ENCODE peak calls at places on chromosomes 7 and 10, in four cellular contexts. One of them, this sample, is unnamed.
A peak's percentile ranks its signal among the peaks of the same experiment; 100 is the strongest.

GRCh38 chr7:69782917-69783684 is 184.8 kb downstream of the AUTS2 start:
- DNase-seq in neuronal stem cell: no peak
- DNase-seq in IMR-90: no peak
- DNase-seq in H9: no peak
- DNase-seq in this sample: no peak

GRCh38 chr10:65306201-65306600 is 1619.6 kb upstream of the LRRTM3 start:
- DNase-seq in neuronal stem cell: no peak
- DNase-seq in IMR-90: no peak
- DNase-seq in H9: no peak
- DNase-seq in this sample: no peak

GRCh38 chr7:133481676-133482075 is 228.8 kb downstream of the EXOC4 start:
- DNase-seq in neuronal stem cell: no peak
- DNase-seq in IMR-90: peak; percentile 83
- DNase-seq in H9: no peak
- DNase-seq in this sample: no peak

GRCh38 chr10:102814456-102814871 is 22.7 kb downstream of the CYP17A1 start:
- DNase-seq in neuronal stem cell: no peak
- DNase-seq in IMR-90: peak; percentile 40
- DNase-seq in H9: no peak
- DNase-seq in this sample: no peak

GRCh38 chr7:28239823-28240204 is 59.2 kb upstream of the JAZF1 start:
- DNase-seq in neuronal stem cell: no peak
- DNase-seq in IMR-90: no peak
- DNase-seq in H9: no peak
- DNase-seq in this sample: no peak

GRCh38 chr7:142440219-142441073 is 182.6 kb upstream of the PRSS58 start:
- DNase-seq in neuronal stem cell: no peak
- DNase-seq in IMR-90: peak; percentile 85
- DNase-seq in H9: no peak
- DNase-seq in this sample: peak; percentile 77

GRCh38 chr7:51141451-51141971 is 175.1 kb downstream of the COBL start:
- DNase-seq in neuronal stem cell: peak; percentile 26
- DNase-seq in IMR-90: peak; percentile 35
- DNase-seq in H9: no peak
- DNase-seq in this sample: no peak

GRCh38 chr10:43220971-43221418 is 45.9 kb downstream of the RASGEF1A start:
- DNase-seq in neuronal stem cell: no peak
- DNase-seq in IMR-90: no peak
- DNase-seq in H9: no peak
- DNase-seq in this sample: no peak

GRCh38 chr7:122528879-122529481 is 169.9 kb downstream of the RNF133 start:
- DNase-seq in neuronal stem cell: peak; percentile 39
- DNase-seq in IMR-90: peak; percentile 37
- DNase-seq in H9: no peak
- DNase-seq in this sample: peak; percentile 77

GRCh38 chr7:110071219-110071618 is 1019.7 kb upstream of the LRRN3 start:
- DNase-seq in neuronal stem cell: no peak
- DNase-seq in IMR-90: no peak
- DNase-seq in H9: no peak
- DNase-seq in this sample: no peak

GRCh38 chr10:110006358-110007170 is 1.2 kb upstream of the ADD3 start:
- DNase-seq in neuronal stem cell: peak; percentile 31
- DNase-seq in IMR-90: peak; percentile 70
- DNase-seq in H9: peak; percentile 33
- DNase-seq in this sample: no peak

GRCh38 chr10:63431962-63432797 is 33.6 kb downstream of the JMJD1C start:
- DNase-seq in neuronal stem cell: no peak
- DNase-seq in IMR-90: peak; percentile 14
- DNase-seq in H9: no peak
- DNase-seq in this sample: no peak

GRCh38 chr7:53466396-53466795 is 431.0 kb downstream of the POM121L12 start:
- DNase-seq in neuronal stem cell: no peak
- DNase-seq in IMR-90: no peak
- DNase-seq in H9: no peak
- DNase-seq in this sample: no peak

GRCh38 chr10:127600479-127600878 is 51.4 kb downstream of the NPS start:
- DNase-seq in neuronal stem cell: peak; percentile 44
- DNase-seq in IMR-90: no peak
- DNase-seq in H9: peak; percentile 62
- DNase-seq in this sample: no peak

GRCh38 chr7:73746378-73746777 is 7.8 kb upstream of the ABHD11 start:
- DNase-seq in neuronal stem cell: no peak
- DNase-seq in IMR-90: no peak
- DNase-seq in H9: no peak
- DNase-seq in this sample: peak; percentile 98

GRCh38 chr10:76007206-76007605 is 575.8 kb downstream of the LRMDA start:
- DNase-seq in neuronal stem cell: peak; percentile 39
- DNase-seq in IMR-90: no peak
- DNase-seq in H9: no peak
- DNase-seq in this sample: no peak

GRCh38 chr7:35617076-35617475 is 77.9 kb downstream of the HERPUD2 start:
- DNase-seq in neuronal stem cell: no peak
- DNase-seq in IMR-90: peak; percentile 56
- DNase-seq in H9: no peak
- DNase-seq in this sample: no peak

GRCh38 chr10:43355749-43356371 is 15.6 kb upstream of the FXYD4 start:
- DNase-seq in neuronal stem cell: no peak
- DNase-seq in IMR-90: no peak
- DNase-seq in H9: no peak
- DNase-seq in this sample: no peak

GRCh38 chr10:10680496-10680895 is 337.2 kb upstream of the CELF2 start:
- DNase-seq in neuronal stem cell: no peak
- DNase-seq in IMR-90: no peak
- DNase-seq in H9: no peak
- DNase-seq in this sample: no peak

GRCh38 chr10:97553575-97554100 is 18.9 kb upstream of the ANKRD2 start:
- DNase-seq in neuronal stem cell: peak; percentile 64
- DNase-seq in IMR-90: peak; percentile 70
- DNase-seq in H9: peak; percentile 93
- DNase-seq in this sample: peak; percentile 67

GRCh38 chr7:74083928-74084721 is 521 bp downstream of the LIMK1 start:
- DNase-seq in neuronal stem cell: no peak
- DNase-seq in IMR-90: peak; percentile 59
- DNase-seq in H9: peak; percentile 57
- DNase-seq in this sample: no peak

GRCh38 chr7:50978633-50979215 is 196.0 kb upstream of the GRB10 start:
- DNase-seq in neuronal stem cell: no peak
- DNase-seq in IMR-90: no peak
- DNase-seq in H9: no peak
- DNase-seq in this sample: no peak

GRCh38 chr10:34088208-34088794 is 726.8 kb downstream of the PARD3 start:
- DNase-seq in neuronal stem cell: no peak
- DNase-seq in IMR-90: no peak
- DNase-seq in H9: no peak
- DNase-seq in this sample: no peak

DNA sequence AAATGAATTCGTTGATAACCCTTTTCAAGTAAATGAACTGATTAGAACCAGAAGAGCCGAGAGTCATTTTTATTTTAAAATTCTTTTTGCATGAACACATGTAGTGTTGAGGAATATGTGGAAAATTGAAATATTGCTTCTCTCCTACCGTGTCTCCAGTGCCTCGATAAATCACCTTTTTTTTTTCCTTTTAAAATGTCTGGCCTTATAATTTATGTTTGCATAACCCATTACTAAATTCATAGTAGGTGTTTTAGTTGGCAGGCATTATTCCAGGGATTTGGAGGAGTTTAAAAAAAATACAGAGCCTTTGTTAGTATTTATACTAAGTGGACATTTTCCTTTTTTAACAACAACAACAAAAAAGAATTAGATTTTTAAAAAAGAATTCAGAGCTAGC is 115.6 kb downstream of the CUX1 start:
- DNase-seq in neuronal stem cell: no peak
- DNase-seq in IMR-90: no peak
- DNase-seq in H9: no peak
- DNase-seq in this sample: no peak
- H3K4me1 ChIP-seq in neuronal stem cell: peaks cover 9% of the 10 kb centered on the region
- H3K4me1 ChIP-seq in IMR-90: peaks cover 19% of the 10 kb centered on the region
- H3K4me1 ChIP-seq in H9: peaks cover 9% of the 10 kb centered on the region
- H3K4me1 ChIP-seq in this sample: peaks cover 11% of the 10 kb centered on the region

GRCh38 chr7:135158874-135159273 is 11.0 kb downstream of the TMEM140 start:
- DNase-seq in neuronal stem cell: no peak
- DNase-seq in IMR-90: no peak
- DNase-seq in H9: no peak
- DNase-seq in this sample: no peak
- H4K91ac ChIP-seq in neuronal stem cell: no peak overlapping the region
- H4K91ac ChIP-seq in IMR-90: no peak overlapping the region
- H4K91ac ChIP-seq in H9: no peak overlapping the region
- H4K91ac ChIP-seq in this sample: no peak overlapping the region

GRCh38 chr10:73887038-73888015 is 13.0 kb upstream of the CAMK2G start:
- DNase-seq in neuronal stem cell: no peak
- DNase-seq in IMR-90: peak; percentile 86
- DNase-seq in H9: no peak
- DNase-seq in this sample: no peak
- H2BK5ac ChIP-seq in neuronal stem cell: no peak overlapping the region
- H2BK5ac ChIP-seq in IMR-90: peak overlapping the region; percentile 96
- H2BK5ac ChIP-seq in H9: no peak overlapping the region
- H2BK5ac ChIP-seq in this sample: peak overlapping the region; percentile 64

DNA sequence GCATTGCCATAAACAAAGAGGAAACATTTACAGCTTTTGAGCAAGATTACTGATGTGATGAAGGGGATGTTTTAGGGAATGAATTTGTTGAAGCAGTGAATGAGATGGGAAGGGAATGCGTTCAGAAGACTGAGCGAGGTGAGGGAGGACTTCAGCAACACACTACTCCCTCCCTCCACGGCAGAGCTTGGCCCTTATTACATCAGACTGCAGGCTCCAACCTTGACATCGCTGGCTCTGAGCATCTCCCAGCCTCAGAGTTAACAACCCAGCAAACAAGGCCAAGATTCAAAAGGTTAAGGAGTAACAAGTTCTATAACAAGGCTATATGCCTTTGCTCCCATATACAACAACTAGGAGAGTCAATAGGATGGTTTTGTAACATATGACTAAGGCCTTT is 164.4 kb downstream of the ELMO1 start:
- DNase-seq in neuronal stem cell: no peak
- DNase-seq in IMR-90: no peak
- DNase-seq in H9: no peak
- DNase-seq in this sample: no peak
- H3K4me1 ChIP-seq in neuronal stem cell: peaks cover 12% of the 10 kb centered on the region
- H3K4me1 ChIP-seq in IMR-90: no peaks in the 10 kb centered on the region
- H3K4me1 ChIP-seq in H9: no peaks in the 10 kb centered on the region
- H3K4me1 ChIP-seq in this sample: peaks cover 34% of the 10 kb centered on the region

GRCh38 chr7:100867040-100867795 is at the start of gene TRIP6:
- DNase-seq in neuronal stem cell: peak; percentile 83
- DNase-seq in IMR-90: peak; percentile 93
- DNase-seq in H9: peak; percentile 86
- DNase-seq in this sample: peak; percentile 72

GRCh38 chr7:100866721-100867039 is 507 bp upstream of the TRIP6 start:
- DNase-seq in neuronal stem cell: no peak
- DNase-seq in IMR-90: no peak
- DNase-seq in H9: no peak
- DNase-seq in this sample: no peak

GRCh38 chr7:100865971-100866720 is 1.0 kb upstream of the TRIP6 start:
- DNase-seq in neuronal stem cell: no peak
- DNase-seq in IMR-90: no peak
- DNase-seq in H9: no peak
- DNase-seq in this sample: no peak

GRCh38 chr7:100865372-100865911 is 1.7 kb upstream of the TRIP6 start:
- DNase-seq in neuronal stem cell: no peak
- DNase-seq in IMR-90: peak; percentile 45
- DNase-seq in H9: peak; percentile 66
- DNase-seq in this sample: peak; percentile 94

GRCh38 chr7:100867796-100868485 is 754 bp downstream of the TRIP6 start:
- DNase-seq in neuronal stem cell: no peak
- DNase-seq in IMR-90: no peak
- DNase-seq in H9: peak; percentile 54
- DNase-seq in this sample: no peak
- H4K91ac ChIP-seq in neuronal stem cell: no peak overlapping the region
- H4K91ac ChIP-seq in IMR-90: peak overlapping the region; percentile 91
- H4K91ac ChIP-seq in H9: no peak overlapping the region
- H4K91ac ChIP-seq in this sample: peak overlapping the region; percentile 100

GRCh38 chr7:10939237-10939910 is 34.3 kb upstream of the PHF14 start:
- DNase-seq in neuronal stem cell: no peak
- DNase-seq in IMR-90: no peak
- DNase-seq in H9: no peak
- DNase-seq in this sample: no peak

GRCh38 chr7:10934292-10934691 is 39.4 kb upstream of the PHF14 start:
- DNase-seq in neuronal stem cell: no peak
- DNase-seq in IMR-90: peak; percentile 71
- DNase-seq in H9: no peak
- DNase-seq in this sample: no peak

GRCh38 chr7:10940748-10941358 is 32.8 kb upstream of the PHF14 start:
- DNase-seq in neuronal stem cell: no peak
- DNase-seq in IMR-90: no peak
- DNase-seq in H9: no peak
- DNase-seq in this sample: no peak

GRCh38 chr7:10939911-10940747 is 33.5 kb upstream of the PHF14 start:
- DNase-seq in neuronal stem cell: peak; percentile 93
- DNase-seq in IMR-90: peak; percentile 95
- DNase-seq in H9: peak; percentile 91
- DNase-seq in this sample: peak; percentile 91
- H2BK5ac ChIP-seq in neuronal stem cell: peak overlapping the region; percentile 33
- H2BK5ac ChIP-seq in IMR-90: peak overlapping the region; percentile 97
- H2BK5ac ChIP-seq in H9: peak overlapping the region; percentile 88
- H2BK5ac ChIP-seq in this sample: peak overlapping the region; percentile 82